ENCODE peak calls at places on chromosomes 5 and 9, in six cellular contexts. One of them, this sample, is unnamed.
A peak's percentile ranks its signal among the peaks of the same experiment; 100 is the strongest.

GRCh38 chr5:135596364-135596763 is 17.6 kb upstream of the CXCL14 start:
- DNase-seq in MM.1S: no peak
- DNase-seq in PC-3: no peak
- DNase-seq in GM23248: no peak
- DNase-seq in GM23338: no peak
- DNase-seq in neural progenitor cell: no peak
- DNase-seq in this sample: no peak

GRCh38 chr5:137072376-137073174 is 426.6 kb downstream of the SPOCK1 start:
- DNase-seq in GM23248: peak; percentile 69
- DNase-seq in neural progenitor cell: no peak
- DNase-seq in MM.1S: no peak
- DNase-seq in GM23338: no peak
- DNase-seq in PC-3: no peak
- DNase-seq in this sample: no peak

GRCh38 chr9:38389313-38389712 is 3.2 kb upstream of the ALDH1B1 start:
- DNase-seq in neural progenitor cell: no peak
- DNase-seq in GM23248: peak; percentile 34
- DNase-seq in GM23338: no peak
- DNase-seq in MM.1S: no peak
- DNase-seq in PC-3: no peak
- DNase-seq in this sample: no peak

GRCh38 chr5:54234304-54234938 is 76.0 kb downstream of the ARL15 start:
- DNase-seq in GM23338: peak; percentile 65
- DNase-seq in GM23248: peak; percentile 77
- DNase-seq in MM.1S: peak; percentile 74
- DNase-seq in PC-3: peak; percentile 42
- DNase-seq in neural progenitor cell: peak; percentile 33
- DNase-seq in this sample: no peak

GRCh38 chr9:137296214-137297059 is 5.6 kb downstream of the NRARP start:
- DNase-seq in PC-3: no peak
- DNase-seq in MM.1S: no peak
- DNase-seq in neural progenitor cell: no peak
- DNase-seq in GM23248: no peak
- DNase-seq in GM23338: no peak
- DNase-seq in this sample: no peak

GRCh38 chr5:112491257-112491656 is 72.2 kb upstream of the EPB41L4A start:
- DNase-seq in PC-3: peak; percentile 35
- DNase-seq in MM.1S: no peak
- DNase-seq in GM23338: peak; percentile 67
- DNase-seq in neural progenitor cell: peak; percentile 7
- DNase-seq in GM23248: peak; percentile 8
- DNase-seq in this sample: no peak

GRCh38 chr5:131230406-131230805 is 33.4 kb upstream of the CDC42SE2 start:
- DNase-seq in GM23248: no peak
- DNase-seq in neural progenitor cell: peak; percentile 70
- DNase-seq in MM.1S: peak; percentile 47
- DNase-seq in GM23338: peak; percentile 70
- DNase-seq in PC-3: no peak
- DNase-seq in this sample: no peak

GRCh38 chr5:64971538-64971937 is 202.8 kb downstream of the CWC27 start:
- DNase-seq in GM23248: peak; percentile 61
- DNase-seq in GM23338: no peak
- DNase-seq in MM.1S: no peak
- DNase-seq in neural progenitor cell: no peak
- DNase-seq in PC-3: no peak
- DNase-seq in this sample: no peak

GRCh38 chr9:115057559-115057958 is 60.4 kb downstream of the TNC start:
- DNase-seq in MM.1S: no peak
- DNase-seq in GM23338: no peak
- DNase-seq in PC-3: peak; percentile 9
- DNase-seq in GM23248: no peak
- DNase-seq in neural progenitor cell: no peak
- DNase-seq in this sample: no peak

GRCh38 chr5:39264528-39264927 is 45.2 kb upstream of the FYB1 start:
- DNase-seq in neural progenitor cell: no peak
- DNase-seq in GM23338: no peak
- DNase-seq in MM.1S: peak; percentile 85
- DNase-seq in GM23248: no peak
- DNase-seq in PC-3: no peak
- DNase-seq in this sample: no peak

GRCh38 chr5:176534640-176535039 is 2.6 kb downstream of the RNF44 start:
- DNase-seq in PC-3: no peak
- DNase-seq in neural progenitor cell: no peak
- DNase-seq in MM.1S: no peak
- DNase-seq in GM23338: no peak
- DNase-seq in GM23248: peak; percentile 22
- DNase-seq in this sample: no peak

GRCh38 chr9:764105-764524 is 77.4 kb upstream of the DMRT1 start:
- DNase-seq in GM23338: peak; percentile 94
- DNase-seq in neural progenitor cell: peak; percentile 83
- DNase-seq in MM.1S: no peak
- DNase-seq in PC-3: peak; percentile 84
- DNase-seq in GM23248: peak; percentile 89
- DNase-seq in this sample: no peak

GRCh38 chr5:56986631-56986957 is 34.7 kb upstream of the MIER3 start:
- DNase-seq in PC-3: no peak
- DNase-seq in MM.1S: no peak
- DNase-seq in GM23338: no peak
- DNase-seq in GM23248: peak; percentile 71
- DNase-seq in neural progenitor cell: no peak
- DNase-seq in this sample: no peak

DNA sequence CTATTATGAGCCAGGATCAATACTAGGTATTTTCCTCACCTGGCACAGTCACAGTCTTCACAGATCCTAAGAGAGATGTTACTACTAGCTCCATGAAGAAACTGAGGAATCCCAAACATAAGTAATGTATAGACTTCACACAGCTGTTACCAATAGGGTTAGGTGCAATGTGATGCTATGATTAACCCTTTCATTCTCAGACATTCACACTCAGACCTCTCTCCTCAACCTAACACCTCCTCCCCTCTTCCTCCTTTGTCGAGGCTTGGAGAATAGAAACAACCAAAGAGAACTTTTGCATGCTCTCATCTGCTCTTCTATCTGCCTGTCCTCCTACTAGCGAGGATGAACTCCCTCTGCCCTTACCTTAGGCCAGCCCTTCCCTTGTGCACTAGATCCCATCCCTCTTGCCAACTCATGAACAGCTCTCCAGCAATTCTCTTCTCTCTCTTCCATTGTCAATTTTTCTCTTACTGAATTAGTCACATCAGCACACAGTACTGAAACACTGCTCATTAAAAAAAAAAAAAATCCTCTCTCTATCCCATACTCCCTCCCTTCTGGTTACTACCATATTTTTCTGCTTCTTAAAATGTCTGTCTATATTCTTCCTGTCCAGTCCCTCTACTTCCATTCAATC is 47.7 kb downstream of the MAPKAP1 start:
- DNase-seq in GM23248: peak; percentile 62
- DNase-seq in neural progenitor cell: no peak
- DNase-seq in GM23338: no peak
- DNase-seq in PC-3: no peak
- DNase-seq in MM.1S: no peak
- DNase-seq in this sample: no peak
- H3F3A ChIP-seq in GM23248: peaks cover 48% of the 10 kb centered on the region
- H3F3A ChIP-seq in neural progenitor cell: peaks cover 23% of the 10 kb centered on the region
- H3F3A ChIP-seq in GM23338: no peaks in the 10 kb centered on the region
- H3F3A ChIP-seq in PC-3: no peaks in the 10 kb centered on the region
- H3F3A ChIP-seq in MM.1S: no peaks in the 10 kb centered on the region
- H3F3A ChIP-seq in this sample: peaks cover 17% of the 10 kb centered on the region

GRCh38 chr5:80034962-80035821 is at the start of gene THBS4:
- DNase-seq in GM23338: peak; percentile 71
- DNase-seq in PC-3: no peak
- DNase-seq in GM23248: peak; percentile 16
- DNase-seq in neural progenitor cell: peak; percentile 76
- DNase-seq in MM.1S: no peak
- DNase-seq in this sample: no peak
- TF ChIP-seq EZH2 in GM23338: no peak
- TF ChIP-seq EZH2 in PC-3: no peak
- TF ChIP-seq EZH2 in GM23248: peak; percentile 49
- TF ChIP-seq EZH2 in neural progenitor cell: no peak
- TF ChIP-seq EZH2 in MM.1S: no peak
- TF ChIP-seq EZH2 in this sample: no peak

GRCh38 chr9:10701906-10702305 is 89.1 kb upstream of the PTPRD start:
- DNase-seq in GM23338: no peak
- DNase-seq in MM.1S: no peak
- DNase-seq in GM23248: no peak
- DNase-seq in PC-3: no peak
- DNase-seq in neural progenitor cell: no peak
- DNase-seq in this sample: no peak

GRCh38 chr9:10704720-10705119 is 91.9 kb upstream of the PTPRD start:
- DNase-seq in GM23338: peak; percentile 12
- DNase-seq in MM.1S: no peak
- DNase-seq in neural progenitor cell: no peak
- DNase-seq in PC-3: peak; percentile 58
- DNase-seq in GM23248: no peak
- DNase-seq in this sample: no peak

GRCh38 chr9:10705383-10705782 is 92.6 kb upstream of the PTPRD start:
- DNase-seq in GM23248: no peak
- DNase-seq in PC-3: peak; percentile 7
- DNase-seq in neural progenitor cell: no peak
- DNase-seq in GM23338: no peak
- DNase-seq in MM.1S: no peak
- DNase-seq in this sample: no peak

GRCh38 chr9:10703139-10703538 is 90.3 kb upstream of the PTPRD start:
- DNase-seq in MM.1S: no peak
- DNase-seq in GM23338: no peak
- DNase-seq in neural progenitor cell: no peak
- DNase-seq in PC-3: no peak
- DNase-seq in GM23248: no peak
- DNase-seq in this sample: no peak

DNA sequence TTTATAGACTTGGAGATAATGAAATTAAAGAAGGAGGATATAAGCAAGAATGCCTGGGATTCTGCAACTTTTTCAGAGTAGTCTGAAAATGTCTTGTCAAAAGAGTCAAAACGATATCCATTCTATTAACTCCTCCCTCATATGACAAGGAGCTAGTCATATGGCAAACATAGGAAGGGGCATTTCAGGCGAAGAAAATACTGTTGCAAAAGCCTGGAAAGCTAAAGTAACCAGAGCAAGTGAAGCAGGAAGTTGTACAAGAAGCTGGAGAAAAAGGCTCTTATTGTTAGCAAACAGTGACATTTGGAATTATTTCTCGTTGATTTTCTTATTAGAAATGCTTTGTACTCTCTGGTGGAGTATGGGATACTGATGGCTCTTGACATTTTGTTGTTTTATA is 94.0 kb upstream of the PTPRD start:
- DNase-seq in neural progenitor cell: no peak
- DNase-seq in GM23338: no peak
- DNase-seq in MM.1S: no peak
- DNase-seq in GM23248: no peak
- DNase-seq in PC-3: peak; percentile 45
- DNase-seq in this sample: no peak
- H3F3A ChIP-seq in neural progenitor cell: no peaks in the 10 kb centered on the region
- H3F3A ChIP-seq in GM23338: no peaks in the 10 kb centered on the region
- H3F3A ChIP-seq in MM.1S: no peaks in the 10 kb centered on the region
- H3F3A ChIP-seq in GM23248: no peaks in the 10 kb centered on the region
- H3F3A ChIP-seq in PC-3: no peaks in the 10 kb centered on the region
- H3F3A ChIP-seq in this sample: no peaks in the 10 kb centered on the region

GRCh38 chr9:97480749-97481148 is 20.7 kb upstream of the TMOD1 start:
- DNase-seq in GM23338: no peak
- DNase-seq in MM.1S: no peak
- DNase-seq in neural progenitor cell: no peak
- DNase-seq in PC-3: no peak
- DNase-seq in GM23248: no peak
- DNase-seq in this sample: no peak

GRCh38 chr9:97475079-97475478 is 26.4 kb upstream of the TMOD1 start:
- DNase-seq in PC-3: peak; percentile 39
- DNase-seq in neural progenitor cell: no peak
- DNase-seq in GM23338: no peak
- DNase-seq in GM23248: peak; percentile 59
- DNase-seq in MM.1S: no peak
- DNase-seq in this sample: no peak

GRCh38 chr9:97479496-97480159 is 21.8 kb upstream of the TMOD1 start:
- DNase-seq in GM23248: no peak
- DNase-seq in neural progenitor cell: no peak
- DNase-seq in PC-3: no peak
- DNase-seq in MM.1S: no peak
- DNase-seq in GM23338: peak; percentile 55
- DNase-seq in this sample: no peak

GRCh38 chr9:97480174-97480573 is 21.3 kb upstream of the TMOD1 start:
- DNase-seq in GM23338: no peak
- DNase-seq in MM.1S: no peak
- DNase-seq in GM23248: no peak
- DNase-seq in neural progenitor cell: no peak
- DNase-seq in PC-3: no peak
- DNase-seq in this sample: no peak

DNA sequence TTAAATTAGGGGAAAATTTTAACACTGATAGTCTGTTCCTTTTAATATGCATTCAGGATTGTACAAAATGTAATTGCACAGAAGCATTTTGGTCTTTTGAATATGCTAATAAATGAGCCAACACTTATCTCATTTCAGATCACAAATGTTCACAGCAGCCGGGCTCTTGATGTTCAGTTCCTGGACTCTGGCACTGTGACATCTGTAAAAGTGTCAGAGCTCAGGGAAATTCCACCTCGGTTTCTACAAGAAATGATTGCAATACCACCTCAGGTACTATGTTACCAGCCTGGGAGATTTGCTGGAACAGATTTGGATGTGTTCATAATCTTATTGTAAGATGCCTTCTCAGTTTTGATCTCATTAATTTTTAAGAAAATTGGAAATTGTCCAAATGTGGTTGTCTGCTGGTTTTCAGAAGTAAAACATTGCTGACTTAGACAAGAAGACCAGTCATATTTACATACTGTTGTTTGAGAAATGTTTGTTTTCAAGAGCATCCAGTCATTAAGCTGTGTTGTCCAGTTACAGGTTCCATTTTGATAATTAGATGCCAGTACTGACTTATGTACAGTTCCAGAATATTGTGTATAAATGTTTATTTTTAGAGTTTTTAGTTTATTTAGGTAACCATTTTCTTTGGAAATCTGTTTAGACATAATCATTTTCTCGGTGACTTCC is 23.0 kb upstream of the TMOD1 start:
- DNase-seq in MM.1S: no peak
- DNase-seq in GM23338: no peak
- DNase-seq in GM23248: no peak
- DNase-seq in neural progenitor cell: no peak
- DNase-seq in PC-3: no peak
- DNase-seq in this sample: no peak
- TF ChIP-seq EZH2 in MM.1S: no peak
- TF ChIP-seq EZH2 in GM23338: no peak
- TF ChIP-seq EZH2 in GM23248: no peak
- TF ChIP-seq EZH2 in neural progenitor cell: no peak
- TF ChIP-seq EZH2 in PC-3: no peak
- TF ChIP-seq EZH2 in this sample: no peak

This sample was measured in PC-9.